ENCODE peak calls at places on chromosomes 1 and 21, in eight cellular contexts. E, J, T, A, U, P, S and G are unnamed samples.

GRCh38 chr1:204573563-204573925 is 57.3 kb downstream of the MDM4 start:
- DNase-seq in E (no peak), J (peak; percentile 24), T (no peak), A (no peak), U (peak; percentile 57), P (no peak), S (peak; percentile 9), G (no peak)

GRCh38 chr1:203291201-203292096 is 13.9 kb upstream of the BTG2 start:
- DNase-seq in E (no peak), J (no peak), T (peak; percentile 90), A (no peak), U (peak; percentile 84), P (no peak), S (no peak), G (no peak)

GRCh38 chr1:207007352-207008033 is 25.1 kb downstream of the C1orf116 start:
- DNase-seq in E (no peak), J (peak; percentile 81), T (no peak), A (no peak), U (no peak), P (no peak), S (peak; percentile 83), G (no peak)

GRCh38 chr1:44154049-44154448 is 12.6 kb upstream of the KLF18 start:
- DNase-seq in E (no peak), J (peak; percentile 5), T (no peak), A (no peak), U (no peak), P (no peak), S (peak; percentile 46), G (no peak)

GRCh38 chr1:231935856-231936255 is 309.3 kb downstream of the DISC1 start:
- DNase-seq in E (no peak), J (no peak), T (no peak), A (no peak), U (no peak), P (no peak), S (no peak), G (no peak)

GRCh38 chr1:41003127-41003639 is 18.3 kb downstream of the SLFNL1 start:
- DNase-seq in E (no peak), J (no peak), T (no peak), A (no peak), U (no peak), P (no peak), S (no peak), G (no peak)

GRCh38 chr1:40534589-40534988 is 3.2 kb downstream of the ZNF684 start:
- DNase-seq in E (no peak), J (no peak), T (no peak), A (no peak), U (no peak), P (no peak), S (no peak), G (no peak)

GRCh38 chr1:230867903-230868735 is at the start of gene C1orf198:
- DNase-seq in E (peak; percentile 75), J (no peak), T (peak; percentile 87), A (peak; percentile 91), U (peak; percentile 89), P (peak; percentile 80), S (peak; percentile 75), G (peak; percentile 94)

GRCh38 chr1:159922499-159923202 is 2.7 kb downstream of the TAGLN2 start:
- DNase-seq in E (no peak), J (no peak), T (peak; percentile 69), A (peak; percentile 83), U (peak; percentile 55), P (no peak), S (no peak), G (no peak)

GRCh38 chr21:31552826-31553225 is 106.7 kb upstream of the SOD1 start:
- DNase-seq in E (no peak), J (no peak), T (no peak), A (peak; percentile 9), U (no peak), P (no peak), S (no peak), G (no peak)

GRCh38 chr21:31546402-31547155 is 112.9 kb upstream of the SOD1 start:
- DNase-seq in E (no peak), J (no peak), T (no peak), A (no peak), U (peak; percentile 28), P (no peak), S (no peak), G (no peak)

GRCh38 chr21:31550070-31550469 is 109.4 kb upstream of the SOD1 start:
- DNase-seq in E (no peak), J (no peak), T (no peak), A (no peak), U (no peak), P (no peak), S (no peak), G (no peak)

GRCh38 chr21:31545036-31545435 is 114.5 kb upstream of the SOD1 start:
- DNase-seq in E (no peak), J (no peak), T (no peak), A (no peak), U (no peak), P (no peak), S (no peak), G (no peak)

GRCh38 chr21:31548688-31549087 is 110.8 kb upstream of the SOD1 start:
- DNase-seq in E (no peak), J (no peak), T (no peak), A (peak; percentile 23), U (no peak), P (no peak), S (no peak), G (no peak)
- TF ChIP-seq CTCF in E (no peak), J (peak; percentile 23), T (no peak), A (no peak), U (no peak), P (no peak), S (no peak), G (no peak)

DNA sequence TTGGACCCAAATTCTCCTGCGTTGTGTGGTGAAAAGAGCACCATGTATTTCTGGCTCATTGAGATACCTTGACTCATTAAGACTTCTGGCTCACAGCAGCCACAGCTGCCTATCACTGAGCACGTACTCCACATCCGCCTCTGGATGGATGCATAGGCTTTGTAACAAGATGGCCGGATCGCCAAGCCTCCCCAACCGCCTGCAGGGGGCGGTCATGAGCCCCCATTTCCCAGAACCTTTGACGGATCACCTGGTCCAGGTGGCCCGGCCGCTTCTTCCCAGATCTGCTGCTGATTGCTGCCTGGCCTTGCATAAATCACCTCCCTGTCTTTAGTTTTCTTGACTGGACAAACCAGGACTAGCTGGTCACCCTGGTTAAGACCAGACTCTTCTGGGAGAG is 156.5 kb upstream of the KLHDC7A start:
- DNase-seq in E (no peak), J (no peak), T (no peak), A (no peak), U (no peak), P (no peak), S (no peak), G (no peak)
- TF ChIP-seq CTCF in E (peak; percentile 47), J (no peak), T (no peak), A (peak; percentile 27), U (peak; percentile 10), P (peak; percentile 45), S (peak; percentile 28), G (no peak)

DNA sequence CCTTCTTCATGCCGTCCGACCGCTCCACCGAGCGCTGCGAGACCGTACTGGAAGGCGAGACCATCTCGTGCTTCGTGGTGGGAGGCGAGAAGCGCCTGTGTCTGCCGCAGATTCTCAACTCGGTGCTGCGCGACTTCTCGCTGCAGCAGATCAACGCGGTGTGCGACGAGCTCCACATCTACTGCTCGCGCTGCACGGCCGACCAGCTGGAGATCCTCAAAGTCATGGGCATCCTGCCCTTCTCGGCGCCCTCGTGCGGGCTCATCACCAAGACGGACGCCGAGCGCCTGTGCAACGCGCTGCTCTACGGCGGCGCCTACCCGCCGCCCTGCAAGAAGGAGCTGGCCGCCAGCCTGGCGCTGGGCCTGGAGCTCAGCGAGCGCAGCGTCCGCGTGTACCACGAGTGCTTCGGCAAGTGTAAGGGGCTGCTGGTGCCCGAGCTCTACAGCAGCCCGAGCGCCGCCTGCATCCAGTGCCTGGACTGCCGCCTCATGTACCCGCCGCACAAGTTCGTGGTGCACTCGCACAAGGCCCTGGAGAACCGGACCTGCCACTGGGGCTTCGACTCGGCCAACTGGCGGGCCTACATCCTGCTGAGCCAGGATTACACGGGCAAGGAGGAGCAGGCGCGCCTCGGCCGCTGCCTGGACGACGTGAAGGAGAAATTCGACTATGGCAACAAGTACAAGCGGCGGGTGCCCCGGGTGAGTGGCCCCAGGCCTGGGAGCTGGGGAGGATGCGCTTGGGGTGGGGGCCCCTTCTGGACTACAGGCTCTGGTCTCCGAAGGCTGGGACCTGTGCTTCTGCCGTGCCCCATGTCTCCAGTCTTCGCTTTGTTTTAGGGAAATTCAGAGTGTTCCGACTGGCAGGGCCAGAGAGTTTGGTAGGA is 1.2 kb downstream of the SKI start:
- DNase-seq in E (peak; percentile 54), J (no peak), T (peak; percentile 68), A (peak; percentile 86), U (peak; percentile 74), P (no peak), S (peak; percentile 35), G (peak; percentile 72)
- TF ChIP-seq CTCF in E (peak; percentile 33), J (no peak), T (no peak), A (no peak), U (no peak), P (no peak), S (no peak), G (no peak)

DNA sequence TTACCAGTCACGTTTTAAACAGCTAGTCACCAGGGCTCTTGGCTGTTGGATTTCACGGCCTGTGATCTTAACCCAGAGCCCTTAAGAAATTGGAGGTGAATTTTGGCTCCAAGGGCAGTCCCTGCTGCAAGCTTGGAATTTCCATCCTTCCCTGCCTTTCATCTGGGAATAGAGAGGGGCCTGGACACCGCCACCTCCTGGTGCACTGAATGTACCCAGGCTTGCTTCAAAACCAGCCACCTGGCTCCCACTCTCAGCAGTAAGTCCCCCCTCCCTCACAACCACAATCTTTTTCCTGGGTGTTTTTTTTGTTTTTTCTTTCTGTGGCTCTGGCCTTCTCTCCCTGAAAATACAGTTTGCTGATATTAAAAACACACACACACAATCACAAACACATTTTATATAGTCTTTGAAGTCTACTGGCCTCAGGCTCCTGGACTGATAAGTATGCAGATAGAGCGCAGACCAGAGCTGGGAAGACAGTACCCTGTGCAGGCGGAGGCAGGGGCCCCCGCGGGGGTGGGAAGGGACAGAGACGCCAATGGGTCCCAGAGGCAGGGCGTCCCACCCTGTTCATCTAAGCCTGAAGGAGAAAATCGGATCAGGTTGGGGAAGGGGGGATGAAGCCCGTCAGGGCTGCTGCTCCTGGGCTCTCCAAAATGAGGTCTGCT is 65.8 kb upstream of the IGSF21 start:
- DNase-seq in E (no peak), J (no peak), T (no peak), A (no peak), U (no peak), P (no peak), S (no peak), G (no peak)
- TF ChIP-seq CTCF in E (peak; percentile 4), J (no peak), T (no peak), A (no peak), U (no peak), P (no peak), S (no peak), G (no peak)

GRCh38 chr1:9475061-9475627 is 64.1 kb upstream of the SLC25A33 start:
- DNase-seq in E (no peak), J (no peak), T (no peak), A (no peak), U (no peak), P (no peak), S (no peak), G (no peak)
- TF ChIP-seq CTCF in E (no peak), J (no peak), T (no peak), A (no peak), U (no peak), P (no peak), S (no peak), G (no peak)